ENCODE peak calls at places on chromosomes 2 and 18, in six cellular contexts. I is IMR-90, K is H1, X is mesendoderm, G is H9, O is neuronal stem cell. L is an unnamed sample.
A peak's percentile ranks its signal among the peaks of the same experiment; 100 is the strongest.

GRCh38 chr2:71686781-71687180 is 233.4 kb downstream of the DYSF start:
- DNase-seq in I (no peak), X (no peak), G (no peak), K (no peak), O (no peak), L (no peak)

GRCh38 chr2:37656512-37657423 is 14.7 kb downstream of the CDC42EP3 start:
- DNase-seq in I (no peak), O (peak; percentile 24), G (peak; percentile 86), X (peak; percentile 90), K (peak; percentile 70), L (peak; percentile 59)

GRCh38 chr2:65319080-65319673 is 91.5 kb downstream of the ACTR2 start:
- DNase-seq in K (no peak), I (no peak), G (no peak), X (no peak), O (no peak), L (no peak)

GRCh38 chr2:188786368-188786781 is 187.8 kb upstream of the COL3A1 start:
- DNase-seq in I (peak; percentile 79), K (no peak), X (no peak), O (no peak), G (no peak), L (peak; percentile 90)

GRCh38 chr2:128270306-128271185 is 48.1 kb downstream of the HS6ST1 start:
- DNase-seq in G (peak; percentile 20), I (no peak), K (no peak), X (no peak), O (no peak), L (no peak)

GRCh38 chr2:138327967-138328366 is 173.6 kb upstream of the SPOPL start:
- DNase-seq in G (no peak), O (no peak), I (no peak), X (no peak), K (no peak), L (no peak)

GRCh38 chr2:220678943-220679342 is 893.2 kb downstream of the EPHA4 start:
- DNase-seq in X (no peak), K (no peak), G (no peak), O (no peak), I (no peak), L (no peak)

GRCh38 chr18:65527879-65528633 is 222.8 kb upstream of the CDH7 start:
- DNase-seq in K (no peak), X (no peak), G (no peak), O (no peak), I (no peak), L (no peak)

GRCh38 chr2:203631068-203631757 is 75.2 kb upstream of the CD28 start:
- DNase-seq in I (no peak), X (no peak), G (no peak), K (no peak), O (no peak), L (peak; percentile 45)

GRCh38 chr2:100921685-100922161 is 80.4 kb upstream of the RPL31 start:
- DNase-seq in X (no peak), O (no peak), I (peak; percentile 88), G (no peak), K (no peak), L (peak; percentile 51)

GRCh38 chr2:22273853-22274252 is 1111.1 kb upstream of the KLHL29 start:
- DNase-seq in G (no peak), O (no peak), X (no peak), I (no peak), K (no peak), L (no peak)

GRCh38 chr2:239930871-239931771 is 94.0 kb downstream of the NDUFA10 start:
- DNase-seq in I (no peak), O (no peak), G (peak; percentile 18), K (no peak), X (no peak), L (no peak)

GRCh38 chr2:40218679-40219078 is 233.2 kb downstream of the SLC8A1 start:
- DNase-seq in O (no peak), K (no peak), G (no peak), X (no peak), I (no peak), L (no peak)

DNA sequence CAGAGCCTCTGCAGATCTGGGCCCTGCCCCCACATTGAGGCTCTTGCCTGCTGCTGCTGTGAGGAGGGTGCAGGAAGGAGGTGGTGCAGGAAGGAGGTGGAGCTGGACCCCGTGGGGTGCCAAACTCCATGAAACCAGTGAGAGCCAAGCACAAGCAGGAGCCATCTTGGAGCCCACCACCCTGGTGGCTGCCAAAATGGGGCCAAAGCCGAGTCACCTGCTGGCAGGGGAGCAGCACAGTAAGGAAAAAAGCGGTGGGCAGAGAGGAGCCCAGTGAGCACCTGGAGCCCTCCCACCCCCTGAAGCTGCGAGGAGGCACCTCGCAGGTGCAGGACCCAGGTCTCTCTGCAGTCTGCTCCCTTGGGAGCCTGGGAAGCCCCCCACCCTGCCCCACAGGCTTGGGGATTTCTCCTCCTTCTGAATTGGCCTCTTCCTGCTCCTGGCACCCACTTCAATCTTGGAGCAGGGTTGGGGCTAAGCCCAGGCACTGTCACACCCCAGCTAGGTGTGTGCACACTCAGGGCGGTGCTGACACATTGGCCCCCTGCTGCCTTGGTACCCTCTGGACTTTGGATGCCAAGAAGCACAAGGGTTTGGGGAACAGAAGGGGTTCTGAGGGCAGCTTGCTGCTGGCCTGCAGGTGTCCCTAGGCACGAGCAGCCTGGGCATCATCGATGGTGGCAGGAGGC is 245.4 kb upstream of the LRRTM4 start:
- DNase-seq in K (no peak), G (no peak), X (no peak), I (no peak), O (no peak), L (no peak)
- H3K18ac ChIP-seq in K (no peak overlapping the region), G (no peak overlapping the region), X (no peak overlapping the region), I (no peak overlapping the region), O (peak overlapping the region; percentile 83), L (no peak overlapping the region)

GRCh38 chr2:236575501-236575900 is 5.9 kb downstream of the ACKR3 start:
- DNase-seq in K (no peak), G (no peak), I (no peak), X (no peak), O (no peak), L (peak; percentile 74)

GRCh38 chr2:236574424-236575145 is 5.0 kb downstream of the ACKR3 start:
- DNase-seq in X (peak; percentile 24), I (no peak), O (no peak), K (no peak), G (no peak), L (no peak)

GRCh38 chr2:236576978-236577377 is 7.4 kb downstream of the ACKR3 start:
- DNase-seq in X (no peak), G (no peak), K (no peak), I (no peak), O (no peak), L (no peak)

GRCh38 chr2:236577481-236578410 is 8.1 kb downstream of the ACKR3 start:
- DNase-seq in G (no peak), I (no peak), O (no peak), K (no peak), X (no peak), L (no peak)

GRCh38 chr2:236576053-236576452 is 6.4 kb downstream of the ACKR3 start:
- DNase-seq in I (no peak), O (peak; percentile 58), K (peak; percentile 23), X (peak; percentile 93), G (peak; percentile 53), L (peak; percentile 88)
- H3K79me1 ChIP-seq in I (no peaks in the 10 kb centered on the region), O (no peaks in the 10 kb centered on the region), K (no peaks in the 10 kb centered on the region), X (no peaks in the 10 kb centered on the region), G (no peaks in the 10 kb centered on the region), L (no peaks in the 10 kb centered on the region)

GRCh38 chr2:24935145-24935544 is 15.1 kb upstream of the ADCY3 start:
- DNase-seq in O (no peak), X (no peak), K (no peak), G (no peak), I (no peak), L (no peak)

GRCh38 chr2:24943427-24943826 is 23.4 kb upstream of the ADCY3 start:
- DNase-seq in X (no peak), K (no peak), O (no peak), I (peak; percentile 44), G (no peak), L (no peak)

GRCh38 chr2:24939353-24939752 is 19.3 kb upstream of the ADCY3 start:
- DNase-seq in X (no peak), K (no peak), G (no peak), O (no peak), I (no peak), L (no peak)
- H2BK15ac ChIP-seq in X (no peak overlapping the region), K (no peak overlapping the region), G (no peak overlapping the region), O (no peak overlapping the region), I (no peak overlapping the region), L (no peak overlapping the region)

GRCh38 chr2:27891063-27891819 is 712 bp downstream of the BABAM2 start:
- DNase-seq in G (no peak), K (peak; percentile 3), X (no peak), O (peak; percentile 54), I (peak; percentile 83), L (peak; percentile 77)

GRCh38 chr2:27888790-27889189 is 1.4 kb downstream of the RBKS start:
- DNase-seq in X (no peak), O (no peak), I (peak; percentile 28), K (no peak), G (no peak), L (no peak)

GRCh38 chr2:27890146-27891062 is at the start of the genes BABAM2 and RBKS:
- DNase-seq in I (peak; percentile 78), G (peak; percentile 90), O (peak; percentile 83), K (peak; percentile 50), X (peak; percentile 87), L (peak; percentile 84)

GRCh38 chr2:27887830-27888229 is 2.4 kb downstream of the RBKS start:
- DNase-seq in G (no peak), I (no peak), K (no peak), O (no peak), X (no peak), L (no peak)

DNA sequence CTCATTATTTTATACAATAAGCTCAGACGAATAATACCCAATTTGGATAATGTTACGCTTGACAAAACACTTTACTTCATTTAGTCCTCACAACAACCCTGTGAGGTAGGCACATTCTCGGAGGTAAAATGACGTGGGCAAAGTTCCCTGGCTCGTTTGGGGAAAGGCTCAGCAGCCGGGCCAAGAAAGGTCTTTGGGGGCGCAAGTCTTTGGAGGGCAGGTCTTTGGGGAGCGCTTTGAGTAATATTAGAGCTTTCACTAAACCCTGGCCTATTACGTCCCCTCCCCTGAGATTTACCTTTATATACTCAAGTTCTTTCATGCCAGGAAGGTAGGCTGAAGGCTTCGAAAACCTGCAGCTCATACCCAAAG is 427 bp downstream of the RBKS start:
- DNase-seq in I (no peak), G (peak; percentile 29), X (no peak), K (no peak), O (peak; percentile 8), L (no peak)
- H3K18ac ChIP-seq in I (peak overlapping the region; percentile 95), G (no peak overlapping the region), X (no peak overlapping the region), K (no peak overlapping the region), O (no peak overlapping the region), L (peak overlapping the region; percentile 97)

GRCh38 chr18:5391427-5391826 is 95.9 kb upstream of the ZBTB14 start:
- DNase-seq in I (no peak), G (no peak), O (no peak), K (no peak), X (no peak), L (no peak)
- H3K79me1 ChIP-seq in I (no peaks in the 10 kb centered on the region), G (no peaks in the 10 kb centered on the region), O (no peaks in the 10 kb centered on the region), K (no peaks in the 10 kb centered on the region), X (no peaks in the 10 kb centered on the region), L (no peaks in the 10 kb centered on the region)

L was measured in mesenchymal stem cell.